ENCODE peak calls at places on chromosomes 6 and 20, in eight cellular contexts. One of them, this sample, is unnamed.

GRCh38 chr6:32973934-32974333 is 5.5 kb downstream of the BRD2 start:
- DNase-seq in DMS 273 treated with DMSO at 0.1 percent for 48 hours: no peak
- DNase-seq in T-helper 2 cell: no peak
- DNase-seq in stimulated activated CD8-positive, alpha-beta memory T cell treated with anti-CD3 and anti-CD28 coated beads, Interleukin-4, amount 100 ng/mL, for 1 hour: no peak
- DNase-seq in frontal cortex: no peak
- DNase-seq in right cardiac atrium: no peak
- DNase-seq in RKO: peak
- DNase-seq in heart right ventricle: no peak
- DNase-seq in this sample: no peak

GRCh38 chr20:21357851-21358250 is 39.5 kb downstream of the NKX2-4 start:
- DNase-seq in DMS 273 treated with DMSO at 0.1 percent for 48 hours: no peak
- DNase-seq in T-helper 2 cell: no peak
- DNase-seq in stimulated activated CD8-positive, alpha-beta memory T cell treated with anti-CD3 and anti-CD28 coated beads, Interleukin-4, amount 100 ng/mL, for 1 hour: no peak
- DNase-seq in frontal cortex: no peak
- DNase-seq in right cardiac atrium: no peak
- DNase-seq in RKO: no peak
- DNase-seq in heart right ventricle: no peak
- DNase-seq in this sample: no peak

GRCh38 chr6:48985025-48985424 is 478.0 kb downstream of the MMUT start:
- DNase-seq in DMS 273 treated with DMSO at 0.1 percent for 48 hours: no peak
- DNase-seq in T-helper 2 cell: no peak
- DNase-seq in stimulated activated CD8-positive, alpha-beta memory T cell treated with anti-CD3 and anti-CD28 coated beads, Interleukin-4, amount 100 ng/mL, for 1 hour: no peak
- DNase-seq in frontal cortex: no peak
- DNase-seq in right cardiac atrium: no peak
- DNase-seq in RKO: no peak
- DNase-seq in heart right ventricle: no peak
- DNase-seq in this sample: no peak

GRCh38 chr20:19767070-19767469 is 9.0 kb downstream of the RIN2 start:
- DNase-seq in DMS 273 treated with DMSO at 0.1 percent for 48 hours: no peak
- DNase-seq in T-helper 2 cell: no peak
- DNase-seq in stimulated activated CD8-positive, alpha-beta memory T cell treated with anti-CD3 and anti-CD28 coated beads, Interleukin-4, amount 100 ng/mL, for 1 hour: no peak
- DNase-seq in frontal cortex: no peak
- DNase-seq in right cardiac atrium: no peak
- DNase-seq in RKO: no peak
- DNase-seq in heart right ventricle: no peak
- DNase-seq in this sample: no peak

GRCh38 chr6:123829302-123829953 is 25.8 kb downstream of the NKAIN2 start:
- DNase-seq in DMS 273 treated with DMSO at 0.1 percent for 48 hours: no peak
- DNase-seq in T-helper 2 cell: no peak
- DNase-seq in stimulated activated CD8-positive, alpha-beta memory T cell treated with anti-CD3 and anti-CD28 coated beads, Interleukin-4, amount 100 ng/mL, for 1 hour: no peak
- DNase-seq in frontal cortex: no peak
- DNase-seq in right cardiac atrium: no peak
- DNase-seq in RKO: peak
- DNase-seq in heart right ventricle: no peak
- DNase-seq in this sample: no peak

GRCh38 chr6:70413829-70414494 is 654 bp downstream of the FAM135A start:
- DNase-seq in DMS 273 treated with DMSO at 0.1 percent for 48 hours: no peak
- DNase-seq in T-helper 2 cell: no peak
- DNase-seq in stimulated activated CD8-positive, alpha-beta memory T cell treated with anti-CD3 and anti-CD28 coated beads, Interleukin-4, amount 100 ng/mL, for 1 hour: no peak
- DNase-seq in frontal cortex: peak
- DNase-seq in right cardiac atrium: no peak
- DNase-seq in RKO: no peak
- DNase-seq in heart right ventricle: no peak
- DNase-seq in this sample: peak

GRCh38 chr6:118122161-118122560 is 215.1 kb downstream of the SLC35F1 start:
- DNase-seq in DMS 273 treated with DMSO at 0.1 percent for 48 hours: no peak
- DNase-seq in T-helper 2 cell: no peak
- DNase-seq in stimulated activated CD8-positive, alpha-beta memory T cell treated with anti-CD3 and anti-CD28 coated beads, Interleukin-4, amount 100 ng/mL, for 1 hour: no peak
- DNase-seq in frontal cortex: no peak
- DNase-seq in right cardiac atrium: no peak
- DNase-seq in RKO: no peak
- DNase-seq in heart right ventricle: no peak
- DNase-seq in this sample: no peak

GRCh38 chr6:121309768-121310473 is 24.4 kb downstream of the TBC1D32 start:
- DNase-seq in DMS 273 treated with DMSO at 0.1 percent for 48 hours: no peak
- DNase-seq in T-helper 2 cell: no peak
- DNase-seq in stimulated activated CD8-positive, alpha-beta memory T cell treated with anti-CD3 and anti-CD28 coated beads, Interleukin-4, amount 100 ng/mL, for 1 hour: no peak
- DNase-seq in frontal cortex: no peak
- DNase-seq in right cardiac atrium: no peak
- DNase-seq in RKO: no peak
- DNase-seq in heart right ventricle: no peak
- DNase-seq in this sample: no peak

GRCh38 chr20:42524058-42524457 is 665.6 kb downstream of the PTPRT start:
- DNase-seq in DMS 273 treated with DMSO at 0.1 percent for 48 hours: no peak
- DNase-seq in T-helper 2 cell: no peak
- DNase-seq in stimulated activated CD8-positive, alpha-beta memory T cell treated with anti-CD3 and anti-CD28 coated beads, Interleukin-4, amount 100 ng/mL, for 1 hour: no peak
- DNase-seq in frontal cortex: no peak
- DNase-seq in right cardiac atrium: no peak
- DNase-seq in RKO: no peak
- DNase-seq in heart right ventricle: no peak
- DNase-seq in this sample: no peak

GRCh38 chr20:62780204-62780603 is 16.1 kb upstream of the MRGBP start:
- DNase-seq in DMS 273 treated with DMSO at 0.1 percent for 48 hours: no peak
- DNase-seq in T-helper 2 cell: no peak
- DNase-seq in stimulated activated CD8-positive, alpha-beta memory T cell treated with anti-CD3 and anti-CD28 coated beads, Interleukin-4, amount 100 ng/mL, for 1 hour: no peak
- DNase-seq in frontal cortex: no peak
- DNase-seq in right cardiac atrium: no peak
- DNase-seq in RKO: no peak
- DNase-seq in heart right ventricle: no peak
- DNase-seq in this sample: no peak

GRCh38 chr6:148438593-148438992 is 96.0 kb downstream of the SASH1 start:
- DNase-seq in DMS 273 treated with DMSO at 0.1 percent for 48 hours: no peak
- DNase-seq in T-helper 2 cell: no peak
- DNase-seq in stimulated activated CD8-positive, alpha-beta memory T cell treated with anti-CD3 and anti-CD28 coated beads, Interleukin-4, amount 100 ng/mL, for 1 hour: no peak
- DNase-seq in frontal cortex: no peak
- DNase-seq in right cardiac atrium: no peak
- DNase-seq in RKO: no peak
- DNase-seq in heart right ventricle: no peak
- DNase-seq in this sample: no peak

GRCh38 chr20:56722042-56722441 is 92.9 kb downstream of the TFAP2C start:
- DNase-seq in DMS 273 treated with DMSO at 0.1 percent for 48 hours: no peak
- DNase-seq in T-helper 2 cell: no peak
- DNase-seq in stimulated activated CD8-positive, alpha-beta memory T cell treated with anti-CD3 and anti-CD28 coated beads, Interleukin-4, amount 100 ng/mL, for 1 hour: no peak
- DNase-seq in frontal cortex: no peak
- DNase-seq in right cardiac atrium: no peak
- DNase-seq in RKO: no peak
- DNase-seq in heart right ventricle: peak
- DNase-seq in this sample: no peak

GRCh38 chr6:121645100-121645745 is 209.8 kb downstream of the GJA1 start:
- DNase-seq in DMS 273 treated with DMSO at 0.1 percent for 48 hours: no peak
- DNase-seq in T-helper 2 cell: no peak
- DNase-seq in stimulated activated CD8-positive, alpha-beta memory T cell treated with anti-CD3 and anti-CD28 coated beads, Interleukin-4, amount 100 ng/mL, for 1 hour: no peak
- DNase-seq in frontal cortex: no peak
- DNase-seq in right cardiac atrium: no peak
- DNase-seq in RKO: no peak
- DNase-seq in heart right ventricle: no peak
- DNase-seq in this sample: no peak

GRCh38 chr20:62741191-62741676 is 32.6 kb downstream of the NTSR1 start:
- DNase-seq in DMS 273 treated with DMSO at 0.1 percent for 48 hours: no peak
- DNase-seq in T-helper 2 cell: peak
- DNase-seq in stimulated activated CD8-positive, alpha-beta memory T cell treated with anti-CD3 and anti-CD28 coated beads, Interleukin-4, amount 100 ng/mL, for 1 hour: no peak
- DNase-seq in frontal cortex: no peak
- DNase-seq in right cardiac atrium: no peak
- DNase-seq in RKO: no peak
- DNase-seq in heart right ventricle: no peak
- DNase-seq in this sample: no peak

GRCh38 chr6:19205076-19205475 is 632.1 kb upstream of the ID4 start:
- DNase-seq in DMS 273 treated with DMSO at 0.1 percent for 48 hours: no peak
- DNase-seq in T-helper 2 cell: no peak
- DNase-seq in stimulated activated CD8-positive, alpha-beta memory T cell treated with anti-CD3 and anti-CD28 coated beads, Interleukin-4, amount 100 ng/mL, for 1 hour: no peak
- DNase-seq in frontal cortex: no peak
- DNase-seq in right cardiac atrium: no peak
- DNase-seq in RKO: no peak
- DNase-seq in heart right ventricle: no peak
- DNase-seq in this sample: no peak

GRCh38 chr6:3421763-3422456 is 34.9 kb downstream of the SLC22A23 start:
- DNase-seq in DMS 273 treated with DMSO at 0.1 percent for 48 hours: no peak
- DNase-seq in T-helper 2 cell: no peak
- DNase-seq in stimulated activated CD8-positive, alpha-beta memory T cell treated with anti-CD3 and anti-CD28 coated beads, Interleukin-4, amount 100 ng/mL, for 1 hour: no peak
- DNase-seq in frontal cortex: no peak
- DNase-seq in right cardiac atrium: no peak
- DNase-seq in RKO: no peak
- DNase-seq in heart right ventricle: no peak
- DNase-seq in this sample: no peak

GRCh38 chr6:90156861-90157260 is 139.8 kb downstream of the BACH2 start:
- DNase-seq in DMS 273 treated with DMSO at 0.1 percent for 48 hours: no peak
- DNase-seq in T-helper 2 cell: no peak
- DNase-seq in stimulated activated CD8-positive, alpha-beta memory T cell treated with anti-CD3 and anti-CD28 coated beads, Interleukin-4, amount 100 ng/mL, for 1 hour: no peak
- DNase-seq in frontal cortex: no peak
- DNase-seq in right cardiac atrium: no peak
- DNase-seq in RKO: no peak
- DNase-seq in heart right ventricle: no peak
- DNase-seq in this sample: no peak

GRCh38 chr6:15427360-15428070 is 181.6 kb downstream of the JARID2 start:
- DNase-seq in DMS 273 treated with DMSO at 0.1 percent for 48 hours: no peak
- DNase-seq in T-helper 2 cell: no peak
- DNase-seq in stimulated activated CD8-positive, alpha-beta memory T cell treated with anti-CD3 and anti-CD28 coated beads, Interleukin-4, amount 100 ng/mL, for 1 hour: no peak
- DNase-seq in frontal cortex: no peak
- DNase-seq in right cardiac atrium: no peak
- DNase-seq in RKO: no peak
- DNase-seq in heart right ventricle: peak
- DNase-seq in this sample: no peak

GRCh38 chr6:17394192-17394611 is 807 bp downstream of the CAP2 start:
- DNase-seq in DMS 273 treated with DMSO at 0.1 percent for 48 hours: peak
- DNase-seq in T-helper 2 cell: no peak
- DNase-seq in stimulated activated CD8-positive, alpha-beta memory T cell treated with anti-CD3 and anti-CD28 coated beads, Interleukin-4, amount 100 ng/mL, for 1 hour: no peak
- DNase-seq in frontal cortex: peak
- DNase-seq in right cardiac atrium: no peak
- DNase-seq in RKO: peak
- DNase-seq in heart right ventricle: peak
- DNase-seq in this sample: peak

GRCh38 chr6:40287296-40287820 is 299.8 kb downstream of the LRFN2 start:
- DNase-seq in DMS 273 treated with DMSO at 0.1 percent for 48 hours: no peak
- DNase-seq in T-helper 2 cell: no peak
- DNase-seq in stimulated activated CD8-positive, alpha-beta memory T cell treated with anti-CD3 and anti-CD28 coated beads, Interleukin-4, amount 100 ng/mL, for 1 hour: no peak
- DNase-seq in frontal cortex: no peak
- DNase-seq in right cardiac atrium: no peak
- DNase-seq in RKO: no peak
- DNase-seq in heart right ventricle: no peak
- DNase-seq in this sample: no peak

GRCh38 chr6:30743099-30744053 is 889 bp upstream of the FLOT1 start:
- DNase-seq in DMS 273 treated with DMSO at 0.1 percent for 48 hours: no peak
- DNase-seq in T-helper 2 cell: no peak
- DNase-seq in stimulated activated CD8-positive, alpha-beta memory T cell treated with anti-CD3 and anti-CD28 coated beads, Interleukin-4, amount 100 ng/mL, for 1 hour: no peak
- DNase-seq in frontal cortex: no peak
- DNase-seq in right cardiac atrium: peak
- DNase-seq in RKO: peak
- DNase-seq in heart right ventricle: no peak
- DNase-seq in this sample: no peak

GRCh38 chr20:805713-806112 is 27.8 kb upstream of the FAM110A start:
- DNase-seq in DMS 273 treated with DMSO at 0.1 percent for 48 hours: no peak
- DNase-seq in T-helper 2 cell: no peak
- DNase-seq in stimulated activated CD8-positive, alpha-beta memory T cell treated with anti-CD3 and anti-CD28 coated beads, Interleukin-4, amount 100 ng/mL, for 1 hour: no peak
- DNase-seq in frontal cortex: no peak
- DNase-seq in right cardiac atrium: no peak
- DNase-seq in RKO: peak
- DNase-seq in heart right ventricle: no peak
- DNase-seq in this sample: no peak

GRCh38 chr20:855466-856360 is 22.2 kb downstream of the FAM110A start:
- DNase-seq in DMS 273 treated with DMSO at 0.1 percent for 48 hours: no peak
- DNase-seq in T-helper 2 cell: no peak
- DNase-seq in stimulated activated CD8-positive, alpha-beta memory T cell treated with anti-CD3 and anti-CD28 coated beads, Interleukin-4, amount 100 ng/mL, for 1 hour: no peak
- DNase-seq in frontal cortex: no peak
- DNase-seq in right cardiac atrium: no peak
- DNase-seq in RKO: no peak
- DNase-seq in heart right ventricle: no peak
- DNase-seq in this sample: no peak

GRCh38 chr20:24096256-24096655 is 107.7 kb upstream of the GGTLC1 start:
- DNase-seq in DMS 273 treated with DMSO at 0.1 percent for 48 hours: no peak
- DNase-seq in T-helper 2 cell: no peak
- DNase-seq in stimulated activated CD8-positive, alpha-beta memory T cell treated with anti-CD3 and anti-CD28 coated beads, Interleukin-4, amount 100 ng/mL, for 1 hour: no peak
- DNase-seq in frontal cortex: no peak
- DNase-seq in right cardiac atrium: no peak
- DNase-seq in RKO: no peak
- DNase-seq in heart right ventricle: no peak
- DNase-seq in this sample: no peak

GRCh38 chr20:24164360-24164759 is 175.8 kb upstream of the GGTLC1 start:
- DNase-seq in DMS 273 treated with DMSO at 0.1 percent for 48 hours: no peak
- DNase-seq in T-helper 2 cell: no peak
- DNase-seq in stimulated activated CD8-positive, alpha-beta memory T cell treated with anti-CD3 and anti-CD28 coated beads, Interleukin-4, amount 100 ng/mL, for 1 hour: no peak
- DNase-seq in frontal cortex: no peak
- DNase-seq in right cardiac atrium: no peak
- DNase-seq in RKO: no peak
- DNase-seq in heart right ventricle: no peak
- DNase-seq in this sample: no peak

GRCh38 chr6:149852180-149852579 is 12.0 kb downstream of the LRP11 start:
- DNase-seq in DMS 273 treated with DMSO at 0.1 percent for 48 hours: no peak
- DNase-seq in T-helper 2 cell: no peak
- DNase-seq in stimulated activated CD8-positive, alpha-beta memory T cell treated with anti-CD3 and anti-CD28 coated beads, Interleukin-4, amount 100 ng/mL, for 1 hour: no peak
- DNase-seq in frontal cortex: no peak
- DNase-seq in right cardiac atrium: peak
- DNase-seq in RKO: no peak
- DNase-seq in heart right ventricle: no peak
- DNase-seq in this sample: no peak

GRCh38 chr6:145214570-145214969 is 520.8 kb downstream of the EPM2A start:
- DNase-seq in DMS 273 treated with DMSO at 0.1 percent for 48 hours: no peak
- DNase-seq in T-helper 2 cell: no peak
- DNase-seq in stimulated activated CD8-positive, alpha-beta memory T cell treated with anti-CD3 and anti-CD28 coated beads, Interleukin-4, amount 100 ng/mL, for 1 hour: no peak
- DNase-seq in frontal cortex: no peak
- DNase-seq in right cardiac atrium: no peak
- DNase-seq in RKO: peak
- DNase-seq in heart right ventricle: no peak
- DNase-seq in this sample: no peak

GRCh38 chr6:22025468-22026159 is 271.2 kb downstream of the PRL start:
- DNase-seq in DMS 273 treated with DMSO at 0.1 percent for 48 hours: no peak
- DNase-seq in T-helper 2 cell: no peak
- DNase-seq in stimulated activated CD8-positive, alpha-beta memory T cell treated with anti-CD3 and anti-CD28 coated beads, Interleukin-4, amount 100 ng/mL, for 1 hour: no peak
- DNase-seq in frontal cortex: peak
- DNase-seq in right cardiac atrium: no peak
- DNase-seq in RKO: no peak
- DNase-seq in heart right ventricle: peak
- DNase-seq in this sample: no peak

GRCh38 chr6:38080349-38080748 is 260.8 kb downstream of the ZFAND3 start:
- DNase-seq in DMS 273 treated with DMSO at 0.1 percent for 48 hours: no peak
- DNase-seq in T-helper 2 cell: no peak
- DNase-seq in stimulated activated CD8-positive, alpha-beta memory T cell treated with anti-CD3 and anti-CD28 coated beads, Interleukin-4, amount 100 ng/mL, for 1 hour: no peak
- DNase-seq in frontal cortex: no peak
- DNase-seq in right cardiac atrium: no peak
- DNase-seq in RKO: no peak
- DNase-seq in heart right ventricle: no peak
- DNase-seq in this sample: no peak